ENCODE peak calls at places on chromosomes 1 and 21, in nine cellular contexts. E, T, G, D, Z, V, W, F and A are unnamed samples.

GRCh38 chr1:167934407-167935251 is 1.9 kb upstream of the DCAF6 start:
- DNase-seq in W (no peak), E (no peak), V (no peak), T (no peak), Z (no peak), F (no peak), G (no peak), D (no peak), A (no peak)

GRCh38 chr1:57133686-57134085 is 167.9 kb upstream of the C8B start:
- DNase-seq in W (no peak), F (no peak), D (no peak), E (no peak), V (no peak), G (no peak), Z (no peak), T (no peak), A (no peak)

GRCh38 chr1:184648160-184648855 is 106.3 kb downstream of the EDEM3 start:
- DNase-seq in W (no peak), Z (no peak), T (no peak), E (no peak), G (no peak), D (no peak), V (no peak), F (no peak), A (no peak)

GRCh38 chr1:170864238-170864637 is 71.1 kb upstream of the MROH9 start:
- DNase-seq in D (no peak), Z (no peak), G (no peak), F (no peak), V (no peak), T (no peak), W (no peak), E (no peak), A (no peak)

GRCh38 chr1:209657140-209657879 is 5.1 kb upstream of the LAMB3 start:
- DNase-seq in E (no peak), V (no peak), G (peak; percentile 50), T (no peak), D (no peak), Z (no peak), W (no peak), F (peak; percentile 99), A (no peak)

GRCh38 chr1:14924012-14924452 is 229.5 kb upstream of the TMEM51 start:
- DNase-seq in G (peak; percentile 53), T (peak; percentile 60), F (peak; percentile 31), E (no peak), Z (peak; percentile 45), V (no peak), D (peak; percentile 15), W (peak; percentile 32), A (peak; percentile 9)

GRCh38 chr1:48203287-48203900 is 19.1 kb upstream of the SLC5A9 start:
- DNase-seq in T (no peak), V (no peak), G (peak; percentile 44), F (peak; percentile 77), D (no peak), W (peak; percentile 21), E (peak; percentile 56), Z (no peak), A (peak; percentile 24)

GRCh38 chr1:3078421-3078820 is 9.4 kb downstream of the PRDM16 start:
- DNase-seq in V (no peak), D (no peak), E (no peak), G (no peak), W (no peak), T (no peak), F (no peak), Z (no peak), A (no peak)

GRCh38 chr1:54127594-54127993 is 25.2 kb downstream of the CDCP2 start:
- DNase-seq in V (no peak), D (no peak), Z (no peak), T (no peak), W (no peak), G (no peak), F (no peak), E (no peak), A (no peak)

GRCh38 chr1:100277866-100278265 is 11.8 kb downstream of the RTCA start:
- DNase-seq in G (peak; percentile 6), F (no peak), W (no peak), T (no peak), D (peak; percentile 1), V (no peak), Z (no peak), E (no peak), A (no peak)

GRCh38 chr1:117812868-117813511 is 116.4 kb downstream of the GDAP2 start:
- DNase-seq in W (no peak), E (no peak), F (no peak), D (no peak), G (no peak), T (no peak), Z (no peak), V (no peak), A (no peak)

GRCh38 chr1:206521002-206521585 is 13.8 kb downstream of the RASSF5 start:
- DNase-seq in V (no peak), W (no peak), T (no peak), G (no peak), Z (no peak), E (peak; percentile 87), D (no peak), F (peak; percentile 61), A (no peak)

GRCh38 chr1:54273092-54273836 is 73.3 kb downstream of the MRPL37 start:
- DNase-seq in V (no peak), T (peak; percentile 64), G (no peak), F (no peak), D (no peak), Z (peak; percentile 64), W (peak; percentile 81), E (peak; percentile 96), A (no peak)

GRCh38 chr1:80656628-80657019 is 1144.1 kb upstream of the ADGRL2 start:
- DNase-seq in G (no peak), F (peak; percentile 67), D (no peak), V (no peak), W (no peak), T (no peak), E (no peak), Z (no peak), A (no peak)

GRCh38 chr1:241311056-241311746 is 45.8 kb downstream of the RGS7 start:
- DNase-seq in Z (no peak), V (no peak), D (no peak), W (no peak), T (no peak), G (no peak), F (peak; percentile 43), E (no peak), A (no peak)

GRCh38 chr1:225480825-225481434 is 53.1 kb upstream of the LBR start:
- DNase-seq in G (peak; percentile 36), W (peak; percentile 92), T (no peak), Z (peak; percentile 84), F (peak; percentile 85), V (no peak), D (peak; percentile 24), E (peak; percentile 90), A (peak; percentile 41)

GRCh38 chr1:30101477-30102227 is 621.7 kb downstream of the MATN1 start:
- DNase-seq in T (no peak), E (no peak), Z (peak; percentile 69), W (no peak), D (no peak), F (no peak), G (no peak), V (no peak), A (no peak)

GRCh38 chr1:32798191-32798590 is 19.0 kb downstream of the YARS1 start:
- DNase-seq in E (no peak), T (no peak), D (no peak), G (no peak), F (peak; percentile 97), W (no peak), V (no peak), Z (no peak), A (no peak)

GRCh38 chr1:37020653-37021277 is 13.6 kb downstream of the GRIK3 start:
- DNase-seq in V (no peak), Z (peak; percentile 80), W (no peak), E (no peak), T (no peak), F (peak; percentile 4), G (no peak), D (no peak), A (no peak)

GRCh38 chr1:31264790-31265386 is 25.2 kb upstream of the NKAIN1 start:
- DNase-seq in V (no peak), W (no peak), D (no peak), F (no peak), E (no peak), G (no peak), Z (no peak), T (no peak), A (no peak)

GRCh38 chr1:6624712-6625578 is at the start of gene THAP3:
- DNase-seq in D (peak; percentile 87), G (peak; percentile 82), F (peak; percentile 86), Z (peak; percentile 91), V (peak; percentile 71), W (peak; percentile 66), T (no peak), E (peak; percentile 52), A (peak; percentile 90)

GRCh38 chr21:29718081-29718815 is 221.5 kb downstream of the GRIK1 start:
- DNase-seq in D (no peak), E (peak; percentile 13), T (no peak), W (peak; percentile 60), V (no peak), Z (no peak), G (no peak), F (peak; percentile 37), A (no peak)

GRCh38 chr1:154219511-154219910 is 1.2 kb upstream of the UBAP2L start:
- DNase-seq in F (peak; percentile 35), E (no peak), V (no peak), W (no peak), Z (no peak), G (peak; percentile 15), D (no peak), T (no peak), A (no peak)

GRCh38 chr1:22366346-22366745 is 85.3 kb upstream of the ZBTB40 start:
- DNase-seq in W (no peak), E (no peak), G (no peak), F (no peak), Z (no peak), T (no peak), V (no peak), D (no peak), A (no peak)

GRCh38 chr1:29830916-29831315 is 594.6 kb downstream of the PTPRU start:
- DNase-seq in D (no peak), G (no peak), E (no peak), Z (no peak), F (no peak), T (no peak), V (no peak), W (no peak), A (no peak)

GRCh38 chr1:47388548-47389238 is 27.4 kb upstream of the FOXE3 start:
- DNase-seq in Z (peak; percentile 79), E (peak; percentile 62), W (peak; percentile 44), D (no peak), V (no peak), G (peak; percentile 59), F (peak; percentile 74), T (no peak), A (no peak)

GRCh38 chr21:28627261-28627660 is 365.4 kb downstream of the LTN1 start:
- DNase-seq in Z (no peak), E (no peak), G (no peak), D (no peak), W (no peak), F (no peak), V (no peak), T (no peak), A (no peak)

GRCh38 chr21:46314441-46315020 is 9.1 kb downstream of the C21orf58 start:
- DNase-seq in W (no peak), D (no peak), G (no peak), T (no peak), E (no peak), Z (no peak), V (no peak), F (no peak), A (no peak)

GRCh38 chr1:243849089-243850012 is 692 bp downstream of the AKT3 start:
- DNase-seq in V (peak; percentile 50), F (peak; percentile 62), W (peak; percentile 26), Z (peak; percentile 67), G (peak; percentile 71), T (peak; percentile 31), D (peak; percentile 72), E (peak; percentile 34), A (peak; percentile 65)

GRCh38 chr1:1857096-1857703 is 33.7 kb downstream of the GNB1 start:
- DNase-seq in D (no peak), Z (no peak), E (no peak), G (no peak), W (no peak), F (no peak), V (no peak), T (no peak), A (no peak)